ENCODE peak calls at places on chromosome 2, in six cellular contexts. S, U, K, Q, O and A are unnamed samples.

GRCh38 chr2:50125230-50125629 is 906.7 kb downstream of the NRXN1 start:
- DNase-seq in K (peak), S (no peak), U (no peak), O (no peak), Q (no peak), A (no peak)

GRCh38 chr2:44616616-44617266 is 255.0 kb downstream of the CAMKMT start:
- DNase-seq in Q (no peak), K (no peak), S (no peak), U (no peak), O (no peak), A (no peak)

GRCh38 chr2:167964650-167965404 is 282.6 kb downstream of the STK39 start:
- DNase-seq in K (no peak), U (no peak), O (no peak), S (no peak), Q (no peak), A (no peak)

GRCh38 chr2:97931118-97931850 is 64.5 kb downstream of the TMEM131 start:
- DNase-seq in U (no peak), K (no peak), Q (no peak), S (no peak), O (no peak), A (no peak)

GRCh38 chr2:61763605-61764034 is 90.2 kb downstream of the FAM161A start:
- DNase-seq in S (no peak), K (no peak), Q (peak), U (peak), O (peak), A (no peak)

GRCh38 chr2:30686669-30687068 is 120.6 kb downstream of the CAPN13 start:
- DNase-seq in O (no peak), K (no peak), U (no peak), S (no peak), Q (no peak), A (no peak)

GRCh38 chr2:196750291-196750923 is 49.1 kb downstream of the GTF3C3 start:
- DNase-seq in S (no peak), U (no peak), K (no peak), Q (no peak), O (no peak), A (no peak)

GRCh38 chr2:108268001-108268400 is 20.7 kb upstream of the SULT1C2 start:
- DNase-seq in U (no peak), Q (no peak), O (no peak), S (no peak), K (no peak), A (no peak)

GRCh38 chr2:207129821-207130220 is 35.9 kb downstream of the KLF7 start:
- DNase-seq in O (no peak), U (no peak), K (peak), Q (no peak), S (no peak), A (no peak)

GRCh38 chr2:190853659-190854386 is 26.8 kb upstream of the GLS start:
- DNase-seq in S (no peak), U (no peak), K (no peak), Q (no peak), O (no peak), A (no peak)

GRCh38 chr2:196500686-196501431 is 138.7 kb upstream of the CCDC150 start:
- DNase-seq in U (no peak), K (no peak), S (no peak), Q (no peak), O (no peak), A (no peak)